ENCODE peak calls at places on chromosomes 6 and 20, in five cellular contexts. One of them, this sample, is unnamed.
A peak's percentile ranks its signal among the peaks of the same experiment; 100 is the strongest.

GRCh38 chr6:96015791-96016776 is at the start of gene FUT9:
- DNase-seq in A549: no peak
- DNase-seq in fibroblast of lung: peak; percentile 9
- DNase-seq in neural progenitor cell: peak; percentile 94
- DNase-seq in PC-9: peak; percentile 52
- DNase-seq in this sample: peak; percentile 91

GRCh38 chr6:163404825-163405265 is 9.7 kb upstream of the QKI start:
- DNase-seq in A549: no peak
- DNase-seq in PC-9: no peak
- DNase-seq in fibroblast of lung: no peak
- DNase-seq in neural progenitor cell: peak; percentile 47
- DNase-seq in this sample: peak; percentile 63

GRCh38 chr6:14456941-14457340 is 339.4 kb downstream of the CD83 start:
- DNase-seq in PC-9: no peak
- DNase-seq in A549: no peak
- DNase-seq in fibroblast of lung: no peak
- DNase-seq in neural progenitor cell: no peak
- DNase-seq in this sample: no peak

GRCh38 chr6:43926644-43927524 is 156.9 kb downstream of the VEGFA start:
- DNase-seq in neural progenitor cell: peak; percentile 72
- DNase-seq in A549: peak; percentile 11
- DNase-seq in PC-9: peak; percentile 99
- DNase-seq in fibroblast of lung: peak; percentile 93
- DNase-seq in this sample: peak; percentile 93

GRCh38 chr6:119284861-119285521 is 64.6 kb downstream of the MAN1A1 start:
- DNase-seq in A549: no peak
- DNase-seq in PC-9: peak; percentile 36
- DNase-seq in neural progenitor cell: peak; percentile 45
- DNase-seq in fibroblast of lung: no peak
- DNase-seq in this sample: peak; percentile 81

GRCh38 chr6:156698239-156699016 is 78.8 kb upstream of the ARID1B start:
- DNase-seq in fibroblast of lung: no peak
- DNase-seq in neural progenitor cell: peak; percentile 67
- DNase-seq in A549: no peak
- DNase-seq in PC-9: no peak
- DNase-seq in this sample: no peak

GRCh38 chr6:16548121-16548520 is 213.1 kb downstream of the ATXN1 start:
- DNase-seq in PC-9: no peak
- DNase-seq in neural progenitor cell: no peak
- DNase-seq in A549: no peak
- DNase-seq in fibroblast of lung: peak; percentile 69
- DNase-seq in this sample: no peak

GRCh38 chr20:62049342-62050165 is 16.1 kb downstream of the TAF4 start:
- DNase-seq in PC-9: no peak
- DNase-seq in neural progenitor cell: no peak
- DNase-seq in fibroblast of lung: no peak
- DNase-seq in A549: no peak
- DNase-seq in this sample: no peak

GRCh38 chr6:18307006-18307405 is 42.7 kb upstream of the DEK start:
- DNase-seq in A549: no peak
- DNase-seq in PC-9: peak; percentile 72
- DNase-seq in neural progenitor cell: no peak
- DNase-seq in fibroblast of lung: peak; percentile 89
- DNase-seq in this sample: peak; percentile 57

GRCh38 chr6:29656157-29656556 is 735 bp upstream of the MOG start:
- DNase-seq in PC-9: no peak
- DNase-seq in fibroblast of lung: no peak
- DNase-seq in neural progenitor cell: no peak
- DNase-seq in A549: no peak
- DNase-seq in this sample: no peak

GRCh38 chr6:17291778-17292177 is 10.6 kb downstream of the RBM24 start:
- DNase-seq in PC-9: no peak
- DNase-seq in neural progenitor cell: peak; percentile 24
- DNase-seq in A549: no peak
- DNase-seq in fibroblast of lung: no peak
- DNase-seq in this sample: no peak

GRCh38 chr6:109174911-109175310 is 79.6 kb downstream of the CEP57L1 start:
- DNase-seq in PC-9: no peak
- DNase-seq in A549: no peak
- DNase-seq in neural progenitor cell: no peak
- DNase-seq in fibroblast of lung: peak; percentile 65
- DNase-seq in this sample: no peak

GRCh38 chr6:1024587-1024986 is 287.3 kb upstream of the FOXQ1 start:
- DNase-seq in A549: peak; percentile 15
- DNase-seq in fibroblast of lung: peak; percentile 15
- DNase-seq in neural progenitor cell: no peak
- DNase-seq in PC-9: peak; percentile 92
- DNase-seq in this sample: no peak

GRCh38 chr6:132812255-132812732 is 2.1 kb upstream of the RPS12 start:
- DNase-seq in PC-9: no peak
- DNase-seq in A549: no peak
- DNase-seq in fibroblast of lung: peak; percentile 50
- DNase-seq in neural progenitor cell: peak; percentile 21
- DNase-seq in this sample: no peak

GRCh38 chr20:33687370-33687915 is 1.3 kb upstream of the E2F1 start:
- DNase-seq in PC-9: peak; percentile 17
- DNase-seq in fibroblast of lung: peak; percentile 39
- DNase-seq in neural progenitor cell: no peak
- DNase-seq in A549: no peak
- DNase-seq in this sample: no peak

GRCh38 chr20:22088882-22089281 is 383.4 kb downstream of the PAX1 start:
- DNase-seq in PC-9: no peak
- DNase-seq in fibroblast of lung: no peak
- DNase-seq in A549: no peak
- DNase-seq in neural progenitor cell: no peak
- DNase-seq in this sample: no peak

GRCh38 chr6:2353412-2354137 is 108.2 kb upstream of the GMDS start:
- DNase-seq in neural progenitor cell: peak; percentile 75
- DNase-seq in fibroblast of lung: peak; percentile 79
- DNase-seq in A549: peak; percentile 33
- DNase-seq in PC-9: peak; percentile 60
- DNase-seq in this sample: peak; percentile 90

GRCh38 chr6:4637691-4638433 is 138.3 kb upstream of the CDYL start:
- DNase-seq in fibroblast of lung: peak; percentile 86
- DNase-seq in A549: no peak
- DNase-seq in PC-9: no peak
- DNase-seq in neural progenitor cell: no peak
- DNase-seq in this sample: no peak

GRCh38 chr20:24986436-24987015 is 6.0 kb downstream of the APMAP start:
- DNase-seq in A549: no peak
- DNase-seq in fibroblast of lung: no peak
- DNase-seq in neural progenitor cell: no peak
- DNase-seq in PC-9: no peak
- DNase-seq in this sample: peak; percentile 17

GRCh38 chr6:76026101-76026500 is 46.4 kb downstream of the IMPG1 start:
- DNase-seq in neural progenitor cell: peak; percentile 45
- DNase-seq in A549: no peak
- DNase-seq in fibroblast of lung: peak; percentile 12
- DNase-seq in PC-9: no peak
- DNase-seq in this sample: peak; percentile 63

GRCh38 chr20:5003626-5004025 is 2.3 kb upstream of the SLC23A2 start:
- DNase-seq in A549: no peak
- DNase-seq in fibroblast of lung: no peak
- DNase-seq in neural progenitor cell: no peak
- DNase-seq in PC-9: no peak
- DNase-seq in this sample: no peak

GRCh38 chr6:42224222-42225042 is 6.8 kb upstream of the MRPS10 start:
- DNase-seq in PC-9: peak; percentile 97
- DNase-seq in A549: peak; percentile 56
- DNase-seq in neural progenitor cell: no peak
- DNase-seq in fibroblast of lung: peak; percentile 92
- DNase-seq in this sample: no peak

GRCh38 chr6:124753562-124753961 is 208.7 kb upstream of the RNF217 start:
- DNase-seq in neural progenitor cell: no peak
- DNase-seq in PC-9: no peak
- DNase-seq in A549: no peak
- DNase-seq in fibroblast of lung: no peak
- DNase-seq in this sample: no peak

GRCh38 chr20:59772931-59773913 is 160.2 kb downstream of the SYCP2 start:
- DNase-seq in PC-9: peak; percentile 76
- DNase-seq in neural progenitor cell: no peak
- DNase-seq in A549: no peak
- DNase-seq in fibroblast of lung: no peak
- DNase-seq in this sample: peak; percentile 34

GRCh38 chr6:43171284-43172126 is 436 bp downstream of the SRF start:
- DNase-seq in A549: peak; percentile 75
- DNase-seq in fibroblast of lung: no peak
- DNase-seq in neural progenitor cell: peak; percentile 70
- DNase-seq in PC-9: no peak
- DNase-seq in this sample: no peak

GRCh38 chr20:32777177-32777956 is 15.2 kb downstream of the DNMT3B start:
- DNase-seq in fibroblast of lung: peak; percentile 35
- DNase-seq in A549: no peak
- DNase-seq in PC-9: no peak
- DNase-seq in neural progenitor cell: peak; percentile 39
- DNase-seq in this sample: no peak

GRCh38 chr6:22164236-22164635 is 132.6 kb downstream of the PRL start:
- DNase-seq in neural progenitor cell: no peak
- DNase-seq in A549: no peak
- DNase-seq in fibroblast of lung: peak; percentile 23
- DNase-seq in PC-9: no peak
- DNase-seq in this sample: no peak

GRCh38 chr6:79872986-79873385 is 74.4 kb downstream of the ELOVL4 start:
- DNase-seq in PC-9: peak; percentile 50
- DNase-seq in neural progenitor cell: no peak
- DNase-seq in fibroblast of lung: peak; percentile 42
- DNase-seq in A549: no peak
- DNase-seq in this sample: no peak

GRCh38 chr6:161079566-161080262 is 88.1 kb downstream of the MAP3K4 start:
- DNase-seq in neural progenitor cell: no peak
- DNase-seq in A549: no peak
- DNase-seq in fibroblast of lung: peak; percentile 95
- DNase-seq in PC-9: no peak
- DNase-seq in this sample: no peak

GRCh38 chr6:51927450-51927849 is 160.0 kb downstream of the PKHD1 start:
- DNase-seq in A549: no peak
- DNase-seq in fibroblast of lung: no peak
- DNase-seq in neural progenitor cell: no peak
- DNase-seq in PC-9: no peak
- DNase-seq in this sample: no peak

GRCh38 chr6:35613762-35614161 is 75.0 kb downstream of the FKBP5 start:
- DNase-seq in fibroblast of lung: no peak
- DNase-seq in A549: no peak
- DNase-seq in PC-9: no peak
- DNase-seq in neural progenitor cell: no peak
- DNase-seq in this sample: no peak

GRCh38 chr6:35610830-35611229 is 77.9 kb downstream of the FKBP5 start:
- DNase-seq in neural progenitor cell: no peak
- DNase-seq in fibroblast of lung: no peak
- DNase-seq in A549: no peak
- DNase-seq in PC-9: no peak
- DNase-seq in this sample: no peak

GRCh38 chr6:35605600-35605999 is 83.1 kb downstream of the FKBP5 start:
- DNase-seq in neural progenitor cell: no peak
- DNase-seq in PC-9: no peak
- DNase-seq in A549: no peak
- DNase-seq in fibroblast of lung: peak; percentile 39
- DNase-seq in this sample: no peak

GRCh38 chr6:35607517-35608233 is 81.0 kb downstream of the FKBP5 start:
- DNase-seq in neural progenitor cell: no peak
- DNase-seq in A549: no peak
- DNase-seq in PC-9: no peak
- DNase-seq in fibroblast of lung: no peak
- DNase-seq in this sample: no peak

DNA sequence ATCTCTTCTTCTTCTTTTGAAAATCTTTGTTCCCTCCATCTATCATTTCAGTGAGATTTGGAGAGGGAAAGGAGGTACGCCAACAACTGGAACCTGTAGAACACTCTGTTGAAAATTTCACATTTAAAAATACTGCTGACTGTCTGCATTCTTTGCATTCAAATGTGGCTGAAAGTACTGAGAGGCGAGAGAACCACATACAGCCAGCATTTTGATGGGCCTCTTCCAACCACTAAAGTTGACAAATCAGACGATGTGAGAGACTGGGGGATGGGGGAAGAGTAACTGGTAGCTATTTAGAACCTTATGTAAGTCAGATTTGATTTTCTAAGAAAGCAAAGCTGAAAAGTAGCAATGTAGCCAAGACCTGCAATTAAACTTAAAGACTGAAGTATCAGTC is 77.5 kb downstream of the FKBP5 start:
- DNase-seq in PC-9: no peak
- DNase-seq in A549: no peak
- DNase-seq in neural progenitor cell: no peak
- DNase-seq in fibroblast of lung: peak; percentile 90
- DNase-seq in this sample: peak; percentile 54
- H3K27ac ChIP-seq in PC-9: no peak overlapping the region
- H3K27ac ChIP-seq in A549: no peak overlapping the region
- H3K27ac ChIP-seq in neural progenitor cell: no peak overlapping the region
- H3K27ac ChIP-seq in fibroblast of lung: no peak overlapping the region
- H3K27ac ChIP-seq in this sample: no peak overlapping the region

GRCh38 chr20:48656120-48656519 is 171.7 kb downstream of the PREX1 start:
- DNase-seq in neural progenitor cell: no peak
- DNase-seq in A549: no peak
- DNase-seq in PC-9: no peak
- DNase-seq in fibroblast of lung: no peak
- DNase-seq in this sample: no peak

GRCh38 chr20:48657426-48658197 is 170.2 kb downstream of the PREX1 start:
- DNase-seq in PC-9: peak; percentile 67
- DNase-seq in neural progenitor cell: peak; percentile 82
- DNase-seq in fibroblast of lung: peak; percentile 53
- DNase-seq in A549: peak; percentile 92
- DNase-seq in this sample: peak; percentile 85

GRCh38 chr20:48658198-48658476 is 169.7 kb downstream of the PREX1 start:
- DNase-seq in A549: no peak
- DNase-seq in PC-9: no peak
- DNase-seq in fibroblast of lung: no peak
- DNase-seq in neural progenitor cell: no peak
- DNase-seq in this sample: no peak

GRCh38 chr20:48658505-48658904 is 169.3 kb downstream of the PREX1 start:
- DNase-seq in fibroblast of lung: no peak
- DNase-seq in neural progenitor cell: no peak
- DNase-seq in A549: no peak
- DNase-seq in PC-9: no peak
- DNase-seq in this sample: no peak

GRCh38 chr20:48656661-48657211 is 171.1 kb downstream of the PREX1 start:
- DNase-seq in A549: peak; percentile 81
- DNase-seq in neural progenitor cell: peak; percentile 75
- DNase-seq in PC-9: no peak
- DNase-seq in fibroblast of lung: no peak
- DNase-seq in this sample: peak; percentile 88
- H3K4me3 ChIP-seq in A549: no peak overlapping the region
- H3K4me3 ChIP-seq in neural progenitor cell: no peak overlapping the region
- H3K4me3 ChIP-seq in PC-9: no peak overlapping the region
- H3K4me3 ChIP-seq in fibroblast of lung: no peak overlapping the region
- H3K4me3 ChIP-seq in this sample: no peak overlapping the region

GRCh38 chr20:3407426-3408250 is at the start of gene DNAAF9:
- DNase-seq in neural progenitor cell: peak; percentile 88
- DNase-seq in A549: peak; percentile 92
- DNase-seq in fibroblast of lung: peak; percentile 71
- DNase-seq in PC-9: peak; percentile 41
- DNase-seq in this sample: peak; percentile 92
- TF ChIP-seq CTCF in neural progenitor cell: peak; percentile 52
- TF ChIP-seq CTCF in A549: peak; percentile 32
- TF ChIP-seq CTCF in fibroblast of lung: no peak
- TF ChIP-seq CTCF in PC-9: no peak
- TF ChIP-seq CTCF in this sample: peak; percentile 76

GRCh38 chr6:168160506-168161370 is 81.7 kb upstream of the FRMD1 start:
- DNase-seq in fibroblast of lung: no peak
- DNase-seq in neural progenitor cell: no peak
- DNase-seq in A549: no peak
- DNase-seq in PC-9: no peak
- DNase-seq in this sample: peak; percentile 21
- H3K27ac ChIP-seq in fibroblast of lung: no peak overlapping the region
- H3K27ac ChIP-seq in neural progenitor cell: no peak overlapping the region
- H3K27ac ChIP-seq in A549: no peak overlapping the region
- H3K27ac ChIP-seq in PC-9: no peak overlapping the region
- H3K27ac ChIP-seq in this sample: no peak overlapping the region